ENCODE peak calls at places on chromosomes 2 and 18, in eight cellular contexts. O is amygdala; Y is stimulated activated CD4-positive, alpha-beta T cell treated with anti-CD3 and anti-CD28 coated beads, Interleukin-4, amount 100 ng/mL, for 4 hours; K is H4; U is NCI-H345; E is brain microvascular endothelial cell; A is renal cortical epithelial cell; Q is B cell. B is an unnamed sample.

GRCh38 chr2:240590681-240591111 is 4.2 kb downstream of the CAPN10 start:
- DNase-seq in O (no peak), A (no peak), K (no peak), Q (no peak), U (no peak), Y (no peak), E (no peak), B (no peak)

GRCh38 chr18:52236134-52236533 is 103.9 kb upstream of the DCC start:
- DNase-seq in K (no peak), U (no peak), Y (no peak), O (no peak), A (peak), E (no peak), Q (no peak), B (no peak)

GRCh38 chr2:158060862-158061435 is 40.7 kb upstream of the UPP2 start:
- DNase-seq in U (no peak), Y (no peak), Q (no peak), K (no peak), A (peak), O (no peak), E (peak), B (no peak)

GRCh38 chr18:10381951-10382350 is 72.5 kb upstream of the APCDD1 start:
- DNase-seq in Q (no peak), Y (no peak), K (peak), A (no peak), E (no peak), O (no peak), U (no peak), B (no peak)

GRCh38 chr18:55317322-55317721 is 270.7 kb downstream of the TCF4 start:
- DNase-seq in Y (no peak), E (no peak), A (no peak), U (no peak), Q (no peak), O (no peak), K (no peak), B (no peak)

GRCh38 chr2:219291910-219292490 is 12.8 kb downstream of the DNAJB2 start:
- DNase-seq in Y (no peak), U (no peak), E (no peak), A (no peak), K (no peak), Q (no peak), O (no peak), B (no peak)

GRCh38 chr2:118856978-118857676 is 9.7 kb upstream of the EN1 start:
- DNase-seq in A (no peak), U (no peak), E (no peak), Q (peak), Y (no peak), O (no peak), K (no peak), B (no peak)

GRCh38 chr2:240999001-240999791 is 778 bp downstream of the SNED1 start:
- DNase-seq in E (no peak), Y (no peak), U (no peak), Q (no peak), A (no peak), K (no peak), O (no peak), B (no peak)

GRCh38 chr2:11090158-11090557 is 65.1 kb upstream of the SLC66A3 start:
- DNase-seq in U (no peak), K (no peak), O (no peak), Y (no peak), A (no peak), E (no peak), Q (no peak), B (no peak)

GRCh38 chr2:177606636-177607035 is 214.1 kb downstream of the AGPS start:
- DNase-seq in A (no peak), E (peak), K (peak), Q (no peak), U (no peak), Y (no peak), O (no peak), B (no peak)

GRCh38 chr2:136764397-136765255 is 719 bp upstream of the THSD7B start:
- DNase-seq in K (no peak), Q (no peak), U (peak), E (no peak), Y (no peak), A (no peak), O (no peak), B (no peak)

GRCh38 chr18:40210696-40211095 is 1744.3 kb upstream of the PIK3C3 start:
- DNase-seq in K (no peak), A (no peak), Y (no peak), U (no peak), O (no peak), Q (no peak), E (no peak), B (no peak)

B was measured in hypothalamus.